ENCODE peak calls at places on chromosome 13, in ten cellular contexts. F, T, R, X, U, A, Q, S, Y and G are unnamed samples.

GRCh38 chr13:88656751-88657150 is 985.6 kb downstream of the SLITRK5 start:
- DNase-seq in F (no peak), T (no peak), R (no peak), X (no peak), U (no peak), A (no peak), Q (no peak), S (no peak), Y (no peak), G (no peak)

GRCh38 chr13:67736646-67737420 is 506.7 kb upstream of the PCDH9 start:
- DNase-seq in F (no peak), T (no peak), R (no peak), X (no peak), U (no peak), A (peak; percentile 6), Q (no peak), S (no peak), Y (no peak), G (no peak)

GRCh38 chr13:46571189-46571901 is 18.4 kb downstream of the LRCH1 start:
- DNase-seq in F (no peak), T (no peak), R (no peak), X (no peak), U (no peak), A (peak; percentile 56), Q (no peak), S (no peak), Y (peak; percentile 71), G (no peak)

GRCh38 chr13:78978381-78978998 is 319.5 kb upstream of the OBI1 start:
- DNase-seq in F (peak; percentile 0), T (no peak), R (no peak), X (no peak), U (no peak), A (peak; percentile 77), Q (no peak), S (peak; percentile 23), Y (no peak), G (no peak)

GRCh38 chr13:59842507-59842906 is 321.2 kb downstream of the DIAPH3 start:
- DNase-seq in F (no peak), T (no peak), R (no peak), X (no peak), U (no peak), A (no peak), Q (no peak), S (no peak), Y (no peak), G (no peak)

GRCh38 chr13:33145667-33146066 is 129.4 kb downstream of the KL start:
- DNase-seq in F (no peak), T (no peak), R (no peak), X (no peak), U (no peak), A (no peak), Q (no peak), S (no peak), Y (peak; percentile 61), G (no peak)

GRCh38 chr13:25899464-25899863 is 152.4 kb downstream of the SHISA2 start:
- DNase-seq in F (no peak), T (no peak), R (no peak), X (no peak), U (no peak), A (no peak), Q (no peak), S (no peak), Y (no peak), G (no peak)

GRCh38 chr13:71285700-71286099 is 581.3 kb downstream of the DACH1 start:
- DNase-seq in F (no peak), T (no peak), R (no peak), X (no peak), U (no peak), A (peak; percentile 1), Q (no peak), S (no peak), Y (no peak), G (no peak)

GRCh38 chr13:44989941-44990340 is 603 bp downstream of the GPALPP1 start:
- DNase-seq in F (no peak), T (no peak), R (no peak), X (no peak), U (no peak), A (peak; percentile 5), Q (no peak), S (no peak), Y (no peak), G (no peak)

GRCh38 chr13:30576528-30576927 is 41.2 kb upstream of the USPL1 start:
- DNase-seq in F (no peak), T (peak; percentile 11), R (no peak), X (no peak), U (no peak), A (peak; percentile 62), Q (no peak), S (no peak), Y (no peak), G (no peak)

GRCh38 chr13:107124129-107124718 is 556.3 kb upstream of the ARGLU1 start:
- DNase-seq in F (no peak), T (no peak), R (no peak), X (no peak), U (no peak), A (peak; percentile 33), Q (no peak), S (no peak), Y (no peak), G (no peak)

GRCh38 chr13:109704771-109705628 is 81.4 kb downstream of the IRS2 start:
- DNase-seq in F (no peak), T (no peak), R (no peak), X (peak; percentile 47), U (peak; percentile 51), A (peak; percentile 42), Q (peak; percentile 64), S (no peak), Y (peak; percentile 75), G (peak; percentile 86)

GRCh38 chr13:44220948-44221347 is 152.7 kb upstream of the SERP2 start:
- DNase-seq in F (no peak), T (no peak), R (no peak), X (no peak), U (no peak), A (no peak), Q (no peak), S (no peak), Y (no peak), G (no peak)

GRCh38 chr13:37058801-37059135 is 720 bp downstream of the SUPT20H start:
- DNase-seq in F (no peak), T (no peak), R (no peak), X (no peak), U (no peak), A (peak; percentile 34), Q (peak; percentile 29), S (peak; percentile 38), Y (no peak), G (no peak)

GRCh38 chr13:33525759-33526158 is 240.2 kb upstream of the STARD13 start:
- DNase-seq in F (no peak), T (no peak), R (no peak), X (no peak), U (no peak), A (no peak), Q (no peak), S (no peak), Y (no peak), G (no peak)

GRCh38 chr13:78147905-78148304 is 229.3 kb upstream of the EDNRB start:
- DNase-seq in F (no peak), T (no peak), R (no peak), X (no peak), U (no peak), A (peak; percentile 79), Q (no peak), S (no peak), Y (no peak), G (no peak)

GRCh38 chr13:33218020-33218419 is 67.5 kb downstream of the STARD13 start:
- DNase-seq in F (no peak), T (no peak), R (no peak), X (no peak), U (no peak), A (peak; percentile 62), Q (no peak), S (no peak), Y (no peak), G (no peak)

GRCh38 chr13:31350560-31350959 is 150.8 kb downstream of the B3GLCT start:
- DNase-seq in F (no peak), T (no peak), R (no peak), X (no peak), U (no peak), A (no peak), Q (no peak), S (no peak), Y (no peak), G (no peak)

GRCh38 chr13:93723316-93723715 is 496.7 kb downstream of the GPC6 start:
- DNase-seq in F (no peak), T (no peak), R (no peak), X (no peak), U (no peak), A (peak; percentile 62), Q (no peak), S (no peak), Y (no peak), G (no peak)

GRCh38 chr13:114062754-114063153 is 69.7 kb downstream of the RASA3 start:
- DNase-seq in F (no peak), T (no peak), R (no peak), X (no peak), U (no peak), A (peak; percentile 31), Q (no peak), S (no peak), Y (no peak), G (no peak)
- H3K4me1 ChIP-seq in F (peaks cover 59% of the 10 kb centered on the region), T (peaks cover 69% of the 10 kb centered on the region), R (peaks cover 96% of the 10 kb centered on the region), X (peaks cover 74% of the 10 kb centered on the region), U (peaks cover 42% of the 10 kb centered on the region), A (peaks cover 16% of the 10 kb centered on the region), Q (peaks cover 37% of the 10 kb centered on the region), S (peaks cover 70% of the 10 kb centered on the region), Y (peaks cover 52% of the 10 kb centered on the region), G (peaks cover 55% of the 10 kb centered on the region)

GRCh38 chr13:27064252-27064995 is 107.2 kb downstream of the USP12 start:
- DNase-seq in F (no peak), T (no peak), R (no peak), X (no peak), U (no peak), A (no peak), Q (no peak), S (no peak), Y (no peak), G (no peak)
- H3K4me1 ChIP-seq in F (no peaks in the 10 kb centered on the region), T (no peaks in the 10 kb centered on the region), R (no peaks in the 10 kb centered on the region), X (peaks cover 12% of the 10 kb centered on the region), U (no peaks in the 10 kb centered on the region), A (no peaks in the 10 kb centered on the region), Q (no peaks in the 10 kb centered on the region), S (no peaks in the 10 kb centered on the region), Y (no peaks in the 10 kb centered on the region), G (no peaks in the 10 kb centered on the region)

DNA sequence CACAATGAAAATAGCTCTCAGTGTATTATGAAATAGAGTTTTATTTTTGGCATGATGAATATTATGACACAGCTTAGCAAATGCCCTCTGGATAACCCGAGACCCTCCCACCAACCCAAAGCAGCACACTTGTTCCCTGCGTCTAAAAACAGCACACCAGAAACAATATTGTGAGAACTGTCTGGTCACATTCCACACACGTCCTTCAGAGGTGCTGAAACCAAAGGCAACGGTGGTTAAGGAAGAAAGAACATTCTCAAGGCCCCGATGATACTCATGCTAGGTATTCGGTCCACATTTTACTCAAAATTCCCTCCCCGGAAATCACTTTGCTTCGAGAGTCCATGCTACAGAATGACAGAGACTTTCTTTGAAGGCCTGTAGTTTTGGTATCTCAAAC is 156.7 kb downstream of the SLC7A1 start:
- DNase-seq in F (no peak), T (no peak), R (no peak), X (no peak), U (no peak), A (peak; percentile 39), Q (no peak), S (no peak), Y (peak; percentile 87), G (no peak)
- H3K4me1 ChIP-seq in F (peaks cover 11% of the 10 kb centered on the region), T (no peaks in the 10 kb centered on the region), R (peaks cover 22% of the 10 kb centered on the region), X (peaks cover 87% of the 10 kb centered on the region), U (peaks cover 29% of the 10 kb centered on the region), A (peaks cover 60% of the 10 kb centered on the region), Q (no peaks in the 10 kb centered on the region), S (no peaks in the 10 kb centered on the region), Y (peaks cover 58% of the 10 kb centered on the region), G (peaks cover 6% of the 10 kb centered on the region)

GRCh38 chr13:97238432-97238831 is 16.3 kb downstream of the MBNL2 start:
- DNase-seq in F (no peak), T (no peak), R (no peak), X (no peak), U (no peak), A (no peak), Q (no peak), S (no peak), Y (no peak), G (no peak)
- H3K4me1 ChIP-seq in F (peaks cover 55% of the 10 kb centered on the region), T (peaks cover 3% of the 10 kb centered on the region), R (peaks cover 100% of the 10 kb centered on the region), X (peaks cover 100% of the 10 kb centered on the region), U (peaks cover 89% of the 10 kb centered on the region), A (peaks cover 19% of the 10 kb centered on the region), Q (peaks cover 63% of the 10 kb centered on the region), S (peaks cover 55% of the 10 kb centered on the region), Y (peaks cover 52% of the 10 kb centered on the region), G (peaks cover 83% of the 10 kb centered on the region)